ENCODE peak calls at places on chromosomes 16 and 17, in five cellular contexts. One of them, this sample, is unnamed.

GRCh38 chr17:43755389-43755875 is 3.2 kb downstream of the SOST start:
- DNase-seq in neural crest cell: no peak
- DNase-seq in cardiac muscle cell: peak
- DNase-seq in body of pancreas: peak
- DNase-seq in endothelial cell: peak
- DNase-seq in this sample: no peak

GRCh38 chr17:43615330-43615729 is 46.4 kb downstream of the MEOX1 start:
- DNase-seq in neural crest cell: no peak
- DNase-seq in cardiac muscle cell: no peak
- DNase-seq in body of pancreas: no peak
- DNase-seq in endothelial cell: no peak
- DNase-seq in this sample: no peak

GRCh38 chr16:65958096-65958495 is 408.4 kb upstream of the CDH5 start:
- DNase-seq in neural crest cell: no peak
- DNase-seq in cardiac muscle cell: peak
- DNase-seq in body of pancreas: no peak
- DNase-seq in endothelial cell: no peak
- DNase-seq in this sample: no peak

GRCh38 chr17:41098476-41098875 is 534 bp upstream of the KRTAP4-8 start:
- DNase-seq in neural crest cell: no peak
- DNase-seq in cardiac muscle cell: no peak
- DNase-seq in body of pancreas: no peak
- DNase-seq in endothelial cell: no peak
- DNase-seq in this sample: no peak

GRCh38 chr16:12311887-12312286 is 335.4 kb downstream of the SNX29 start:
- DNase-seq in neural crest cell: no peak
- DNase-seq in cardiac muscle cell: no peak
- DNase-seq in body of pancreas: no peak
- DNase-seq in endothelial cell: no peak
- DNase-seq in this sample: no peak

GRCh38 chr17:6212766-6213165 is 142.6 kb downstream of the WSCD1 start:
- DNase-seq in neural crest cell: no peak
- DNase-seq in cardiac muscle cell: no peak
- DNase-seq in body of pancreas: no peak
- DNase-seq in endothelial cell: no peak
- DNase-seq in this sample: no peak

GRCh38 chr17:21208352-21208751 is 5.6 kb downstream of the TMEM11 start:
- DNase-seq in neural crest cell: no peak
- DNase-seq in cardiac muscle cell: no peak
- DNase-seq in body of pancreas: no peak
- DNase-seq in endothelial cell: no peak
- DNase-seq in this sample: no peak

GRCh38 chr17:45791935-45792334 is 7.8 kb downstream of the CRHR1 start:
- DNase-seq in neural crest cell: no peak
- DNase-seq in cardiac muscle cell: no peak
- DNase-seq in body of pancreas: peak
- DNase-seq in endothelial cell: no peak
- DNase-seq in this sample: no peak

GRCh38 chr16:89001117-89002027 is 24.4 kb upstream of the CBFA2T3 start:
- DNase-seq in neural crest cell: no peak
- DNase-seq in cardiac muscle cell: peak
- DNase-seq in body of pancreas: no peak
- DNase-seq in endothelial cell: no peak
- DNase-seq in this sample: no peak

GRCh38 chr17:59638553-59638952 is 18.9 kb downstream of the CLTC start:
- DNase-seq in neural crest cell: no peak
- DNase-seq in cardiac muscle cell: no peak
- DNase-seq in body of pancreas: no peak
- DNase-seq in endothelial cell: no peak
- DNase-seq in this sample: no peak

GRCh38 chr16:85928411-85928820 is 29.5 kb downstream of the IRF8 start:
- DNase-seq in neural crest cell: no peak
- DNase-seq in cardiac muscle cell: no peak
- DNase-seq in body of pancreas: peak
- DNase-seq in endothelial cell: no peak
- DNase-seq in this sample: no peak

GRCh38 chr16:14303654-14304394 is 232.7 kb downstream of the MRTFB start:
- DNase-seq in neural crest cell: no peak
- DNase-seq in cardiac muscle cell: peak
- DNase-seq in body of pancreas: peak
- DNase-seq in endothelial cell: no peak
- DNase-seq in this sample: no peak

GRCh38 chr17:12665263-12666210 is at the start of gene MYOCD:
- DNase-seq in neural crest cell: peak
- DNase-seq in cardiac muscle cell: peak
- DNase-seq in body of pancreas: peak
- DNase-seq in endothelial cell: peak
- DNase-seq in this sample: peak

GRCh38 chr16:3839402-3840184 is 40.9 kb downstream of the CREBBP start:
- DNase-seq in neural crest cell: no peak
- DNase-seq in cardiac muscle cell: no peak
- DNase-seq in body of pancreas: no peak
- DNase-seq in endothelial cell: no peak
- DNase-seq in this sample: no peak

GRCh38 chr16:1906052-1906845 is 12.0 kb downstream of the HS3ST6 start:
- DNase-seq in neural crest cell: no peak
- DNase-seq in cardiac muscle cell: no peak
- DNase-seq in body of pancreas: no peak
- DNase-seq in endothelial cell: no peak
- DNase-seq in this sample: no peak

GRCh38 chr16:6144441-6144840 is 1046.8 kb upstream of the EEF2KMT start:
- DNase-seq in neural crest cell: no peak
- DNase-seq in cardiac muscle cell: no peak
- DNase-seq in body of pancreas: no peak
- DNase-seq in endothelial cell: no peak
- DNase-seq in this sample: no peak

GRCh38 chr16:6148361-6148760 is 1050.8 kb upstream of the EEF2KMT start:
- DNase-seq in neural crest cell: no peak
- DNase-seq in cardiac muscle cell: no peak
- DNase-seq in body of pancreas: no peak
- DNase-seq in endothelial cell: no peak
- DNase-seq in this sample: no peak

GRCh38 chr16:6149031-6149430 is 1051.4 kb upstream of the EEF2KMT start:
- DNase-seq in neural crest cell: no peak
- DNase-seq in cardiac muscle cell: no peak
- DNase-seq in body of pancreas: no peak
- DNase-seq in endothelial cell: no peak
- DNase-seq in this sample: no peak

DNA sequence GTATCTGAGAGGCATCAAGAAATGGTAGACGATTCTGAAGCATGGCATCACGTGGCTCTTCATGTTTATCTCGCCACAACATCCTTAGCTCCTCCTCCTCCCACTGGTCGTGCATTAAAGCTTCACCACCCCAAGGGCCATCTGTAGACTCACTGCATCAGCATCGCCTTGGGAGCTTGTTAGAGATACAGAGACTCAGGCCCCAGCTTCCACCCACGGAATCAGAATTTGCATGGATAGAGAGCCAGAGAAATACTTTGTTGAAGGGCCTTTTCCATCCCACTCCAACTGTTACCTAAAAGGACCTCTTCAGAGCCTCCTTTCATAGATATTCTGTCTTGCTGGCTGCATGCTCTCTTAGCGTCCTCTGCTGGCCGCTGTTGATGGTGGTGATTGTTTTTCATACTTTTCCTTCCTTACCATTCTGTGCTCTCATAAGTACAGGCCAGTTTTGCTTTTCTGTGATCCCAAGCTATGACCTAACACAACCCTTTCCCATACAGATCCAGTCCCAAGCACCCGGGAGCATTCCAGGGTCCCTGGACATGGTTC is 1049.4 kb upstream of the EEF2KMT start:
- DNase-seq in neural crest cell: no peak
- DNase-seq in cardiac muscle cell: no peak
- DNase-seq in body of pancreas: no peak
- DNase-seq in endothelial cell: no peak
- DNase-seq in this sample: no peak
- TF ChIP-seq CTCF in neural crest cell: no peak
- TF ChIP-seq CTCF in cardiac muscle cell: no peak
- TF ChIP-seq CTCF in body of pancreas: no peak
- TF ChIP-seq CTCF in endothelial cell: peak
- TF ChIP-seq CTCF in this sample: no peak

GRCh38 chr16:10594312-10594950 is 14.0 kb upstream of the EMP2 start:
- DNase-seq in neural crest cell: no peak
- DNase-seq in cardiac muscle cell: no peak
- DNase-seq in body of pancreas: peak
- DNase-seq in endothelial cell: no peak
- DNase-seq in this sample: no peak
- TF ChIP-seq CTCF in neural crest cell: no peak
- TF ChIP-seq CTCF in cardiac muscle cell: no peak
- TF ChIP-seq CTCF in body of pancreas: no peak
- TF ChIP-seq CTCF in endothelial cell: no peak
- TF ChIP-seq CTCF in this sample: no peak

DNA sequence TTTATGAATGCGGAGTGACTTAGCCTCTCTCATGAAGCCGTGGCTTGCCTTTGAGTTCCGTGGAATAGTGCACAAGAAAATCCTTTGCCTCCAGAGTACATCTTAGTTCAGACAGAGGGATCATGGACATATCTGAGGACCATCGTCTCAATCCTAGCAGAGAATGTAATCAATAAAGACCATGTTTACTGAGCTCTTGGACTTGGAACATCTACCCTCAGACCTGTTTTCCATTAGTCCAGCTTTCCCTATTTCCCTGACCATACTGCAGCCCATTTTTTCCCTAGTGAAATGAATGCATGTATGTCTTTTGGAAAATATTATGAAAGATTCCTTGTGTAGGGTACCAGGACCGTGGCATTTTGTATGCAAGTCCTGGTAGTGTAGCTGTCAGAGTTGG is 90.2 kb downstream of the PLCG2 start:
- DNase-seq in neural crest cell: no peak
- DNase-seq in cardiac muscle cell: no peak
- DNase-seq in body of pancreas: no peak
- DNase-seq in endothelial cell: no peak
- DNase-seq in this sample: no peak
- TF ChIP-seq CTCF in neural crest cell: no peak
- TF ChIP-seq CTCF in cardiac muscle cell: no peak
- TF ChIP-seq CTCF in body of pancreas: no peak
- TF ChIP-seq CTCF in endothelial cell: no peak
- TF ChIP-seq CTCF in this sample: no peak

DNA sequence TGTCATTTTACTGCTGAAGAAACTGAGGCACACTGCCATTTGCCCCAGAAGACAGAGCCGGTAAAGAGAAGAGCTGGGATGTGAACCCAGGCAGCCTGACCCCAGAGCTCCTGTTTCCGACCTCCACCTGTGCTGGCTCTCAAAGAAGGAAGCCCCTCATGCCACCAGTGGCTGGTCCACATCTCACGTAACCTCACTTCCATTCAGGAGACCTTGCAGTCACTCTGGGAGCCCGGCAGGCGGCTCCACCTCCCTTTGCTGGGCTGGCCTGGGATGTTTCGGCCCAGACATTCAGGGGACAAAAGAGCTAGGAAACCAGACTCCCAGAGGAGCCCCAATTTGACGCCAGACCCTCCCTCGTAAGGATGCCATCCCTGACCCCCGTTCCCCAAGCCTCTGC is 2.9 kb downstream of the TAF1C start:
- DNase-seq in neural crest cell: no peak
- DNase-seq in cardiac muscle cell: no peak
- DNase-seq in body of pancreas: no peak
- DNase-seq in endothelial cell: no peak
- DNase-seq in this sample: no peak
- TF ChIP-seq CTCF in neural crest cell: no peak
- TF ChIP-seq CTCF in cardiac muscle cell: no peak
- TF ChIP-seq CTCF in body of pancreas: no peak
- TF ChIP-seq CTCF in endothelial cell: no peak
- TF ChIP-seq CTCF in this sample: no peak

DNA sequence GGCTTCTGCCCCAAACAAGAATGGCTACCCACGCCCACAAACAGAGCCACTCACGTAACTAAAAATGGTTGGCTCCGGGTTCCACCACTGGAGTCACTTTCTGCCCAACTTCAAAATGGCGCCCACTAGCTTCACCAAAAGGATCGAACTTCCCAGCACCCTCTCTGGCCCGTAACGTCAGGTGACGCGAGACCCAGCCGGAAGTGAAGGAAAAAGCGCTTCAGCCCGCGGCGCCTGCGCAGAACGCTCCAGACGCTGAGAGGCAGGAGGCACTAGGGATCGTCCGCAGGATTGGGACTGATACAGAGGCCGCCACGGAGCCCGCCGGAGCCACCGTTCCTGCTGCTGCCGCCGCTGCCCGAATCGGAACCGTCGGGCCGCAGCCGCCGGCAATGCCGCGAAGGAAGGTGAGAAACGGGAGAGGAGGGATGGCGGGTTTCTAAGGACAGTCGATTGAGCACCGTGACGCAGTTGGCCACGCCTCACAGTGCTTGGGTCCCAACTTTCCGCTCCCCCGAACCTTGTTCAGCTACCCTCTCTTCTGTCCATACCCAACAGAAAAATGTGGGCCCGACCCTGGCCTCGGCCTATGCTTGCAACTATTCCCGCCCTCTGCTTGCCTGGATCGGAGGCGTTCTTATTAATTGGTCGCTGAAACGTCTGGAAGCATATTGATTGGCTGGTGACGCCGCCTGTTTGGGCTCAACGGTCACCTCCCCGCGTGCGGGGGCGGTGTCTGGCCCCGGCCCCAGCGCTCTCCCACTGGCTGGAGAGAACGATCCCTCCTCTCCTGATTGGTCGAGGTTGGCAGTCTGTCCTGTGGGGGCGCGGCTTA is at the start of gene KAT7:
- DNase-seq in neural crest cell: peak
- DNase-seq in cardiac muscle cell: peak
- DNase-seq in body of pancreas: peak
- DNase-seq in endothelial cell: peak
- DNase-seq in this sample: peak
- TF ChIP-seq CTCF in neural crest cell: no peak
- TF ChIP-seq CTCF in cardiac muscle cell: no peak
- TF ChIP-seq CTCF in body of pancreas: peak
- TF ChIP-seq CTCF in endothelial cell: no peak
- TF ChIP-seq CTCF in this sample: peak

DNA sequence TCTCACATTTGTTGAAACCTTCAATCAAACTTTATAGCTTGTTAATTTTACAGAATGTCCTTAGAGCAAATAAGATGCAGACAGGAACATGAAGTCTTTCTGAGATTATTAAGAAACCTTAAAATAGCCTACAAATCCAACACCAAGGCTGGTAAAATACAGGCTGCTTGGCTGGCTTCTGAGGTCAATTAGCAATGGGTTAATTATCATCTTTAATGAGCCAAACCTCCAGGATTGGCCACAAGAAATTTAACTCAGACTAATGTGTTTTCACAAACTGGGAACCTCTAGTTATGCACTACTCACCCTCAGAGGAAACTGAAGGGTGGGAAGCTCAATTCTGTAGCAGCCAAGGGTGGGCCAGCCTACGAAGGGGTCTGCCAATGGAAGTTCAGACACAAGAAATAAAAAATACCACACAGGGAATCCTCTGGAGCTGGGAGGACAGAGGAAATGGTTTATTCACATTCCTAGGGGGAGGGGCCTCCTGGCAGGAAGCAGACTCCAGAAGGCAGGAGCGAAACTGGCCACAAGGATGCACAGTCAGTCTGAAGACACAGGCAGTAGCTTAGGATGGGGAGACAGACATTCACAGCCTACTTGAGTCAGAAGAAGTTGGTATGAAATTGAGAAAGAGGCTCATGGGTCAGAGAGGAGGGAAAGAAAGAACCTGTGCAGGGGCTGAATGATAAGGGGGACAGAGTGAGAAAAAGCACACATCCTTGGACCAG is 36.1 kb downstream of the HIC1 start:
- DNase-seq in neural crest cell: no peak
- DNase-seq in cardiac muscle cell: no peak
- DNase-seq in body of pancreas: no peak
- DNase-seq in endothelial cell: peak
- DNase-seq in this sample: peak
- TF ChIP-seq CTCF in neural crest cell: no peak
- TF ChIP-seq CTCF in cardiac muscle cell: peak
- TF ChIP-seq CTCF in body of pancreas: no peak
- TF ChIP-seq CTCF in endothelial cell: no peak
- TF ChIP-seq CTCF in this sample: no peak